ENCODE peak calls at places on chromosomes 11 and 22, in six cellular contexts. One of them, this sample, is unnamed. For H3K4me1, the result is how much of the 10 kb centered on the place peaks cover.

GRCh38 chr22:46143491-46144147 is 6.7 kb upstream of the PPARA start:
- DNase-seq in IMR-90: no peak
- DNase-seq in H9: no peak
- DNase-seq in mesendoderm: no peak
- DNase-seq in neuronal stem cell: no peak
- DNase-seq in mesenchymal stem cell: no peak
- DNase-seq in this sample: no peak

GRCh38 chr11:68890490-68891231 is 13.0 kb downstream of the MRPL21 start:
- DNase-seq in IMR-90: peak
- DNase-seq in H9: no peak
- DNase-seq in mesendoderm: no peak
- DNase-seq in neuronal stem cell: no peak
- DNase-seq in mesenchymal stem cell: no peak
- DNase-seq in this sample: no peak

GRCh38 chr22:50717709-50718351 is 20.2 kb upstream of the ACR start:
- DNase-seq in IMR-90: no peak
- DNase-seq in H9: no peak
- DNase-seq in mesendoderm: no peak
- DNase-seq in neuronal stem cell: no peak
- DNase-seq in mesenchymal stem cell: no peak
- DNase-seq in this sample: no peak

GRCh38 chr22:26853071-26853470 is 195.7 kb downstream of the MIAT start:
- DNase-seq in IMR-90: no peak
- DNase-seq in H9: no peak
- DNase-seq in mesendoderm: no peak
- DNase-seq in neuronal stem cell: no peak
- DNase-seq in mesenchymal stem cell: no peak
- DNase-seq in this sample: no peak

GRCh38 chr11:68099474-68100405 is 21.4 kb downstream of the CHKA start:
- DNase-seq in IMR-90: no peak
- DNase-seq in H9: no peak
- DNase-seq in mesendoderm: peak
- DNase-seq in neuronal stem cell: no peak
- DNase-seq in mesenchymal stem cell: no peak
- DNase-seq in this sample: no peak

GRCh38 chr11:41201156-41201555 is 258.3 kb downstream of the LRRC4C start:
- DNase-seq in IMR-90: peak
- DNase-seq in H9: peak
- DNase-seq in mesendoderm: peak
- DNase-seq in neuronal stem cell: peak
- DNase-seq in mesenchymal stem cell: peak
- DNase-seq in this sample: peak

GRCh38 chr11:4103269-4103668 is 8.7 kb downstream of the RRM1 start:
- DNase-seq in IMR-90: no peak
- DNase-seq in H9: no peak
- DNase-seq in mesendoderm: no peak
- DNase-seq in neuronal stem cell: no peak
- DNase-seq in mesenchymal stem cell: no peak
- DNase-seq in this sample: no peak

GRCh38 chr11:126172596-126173038 is 38.8 kb downstream of the RPUSD4 start:
- DNase-seq in IMR-90: peak
- DNase-seq in H9: no peak
- DNase-seq in mesendoderm: no peak
- DNase-seq in neuronal stem cell: no peak
- DNase-seq in mesenchymal stem cell: peak
- DNase-seq in this sample: no peak

GRCh38 chr11:70528046-70528793 is 129.9 kb downstream of the CTTN start:
- DNase-seq in IMR-90: no peak
- DNase-seq in H9: peak
- DNase-seq in mesendoderm: no peak
- DNase-seq in neuronal stem cell: no peak
- DNase-seq in mesenchymal stem cell: no peak
- DNase-seq in this sample: no peak

GRCh38 chr11:130121430-130121978 is 38.1 kb upstream of the ST14 start:
- DNase-seq in IMR-90: peak
- DNase-seq in H9: no peak
- DNase-seq in mesendoderm: no peak
- DNase-seq in neuronal stem cell: no peak
- DNase-seq in mesenchymal stem cell: peak
- DNase-seq in this sample: no peak

GRCh38 chr11:86749861-86750401 is 50.4 kb upstream of the PRSS23 start:
- DNase-seq in IMR-90: no peak
- DNase-seq in H9: no peak
- DNase-seq in mesendoderm: no peak
- DNase-seq in neuronal stem cell: no peak
- DNase-seq in mesenchymal stem cell: peak
- DNase-seq in this sample: no peak

GRCh38 chr11:67267188-67268035 is 1.1 kb downstream of the GRK2 start:
- DNase-seq in IMR-90: no peak
- DNase-seq in H9: no peak
- DNase-seq in mesendoderm: no peak
- DNase-seq in neuronal stem cell: no peak
- DNase-seq in mesenchymal stem cell: no peak
- DNase-seq in this sample: no peak

GRCh38 chr11:57680552-57680874 is 12.6 kb downstream of the ZDHHC5 start:
- DNase-seq in IMR-90: peak
- DNase-seq in H9: no peak
- DNase-seq in mesendoderm: no peak
- DNase-seq in neuronal stem cell: no peak
- DNase-seq in mesenchymal stem cell: peak
- DNase-seq in this sample: no peak

GRCh38 chr22:30246962-30247376 is 410 bp upstream of the LIF start:
- DNase-seq in IMR-90: no peak
- DNase-seq in H9: no peak
- DNase-seq in mesendoderm: no peak
- DNase-seq in neuronal stem cell: no peak
- DNase-seq in mesenchymal stem cell: no peak
- DNase-seq in this sample: no peak

GRCh38 chr11:75160328-75160757 is 9.4 kb downstream of the SLCO2B1 start:
- DNase-seq in IMR-90: no peak
- DNase-seq in H9: no peak
- DNase-seq in mesendoderm: no peak
- DNase-seq in neuronal stem cell: no peak
- DNase-seq in mesenchymal stem cell: no peak
- DNase-seq in this sample: no peak

GRCh38 chr22:21984793-21985192 is 2.2 kb upstream of the TOP3B start:
- DNase-seq in IMR-90: peak
- DNase-seq in H9: peak
- DNase-seq in mesendoderm: peak
- DNase-seq in neuronal stem cell: peak
- DNase-seq in mesenchymal stem cell: peak
- DNase-seq in this sample: peak

GRCh38 chr11:103602846-103603245 is 433.6 kb upstream of the DDI1 start:
- DNase-seq in IMR-90: no peak
- DNase-seq in H9: no peak
- DNase-seq in mesendoderm: peak
- DNase-seq in neuronal stem cell: no peak
- DNase-seq in mesenchymal stem cell: no peak
- DNase-seq in this sample: no peak

GRCh38 chr11:3368199-3368598 is 10.7 kb downstream of the ZNF195 start:
- DNase-seq in IMR-90: no peak
- DNase-seq in H9: no peak
- DNase-seq in mesendoderm: no peak
- DNase-seq in neuronal stem cell: no peak
- DNase-seq in mesenchymal stem cell: no peak
- DNase-seq in this sample: no peak

GRCh38 chr22:29202231-29203192 is 3.2 kb upstream of the EMID1 start:
- DNase-seq in IMR-90: peak
- DNase-seq in H9: peak
- DNase-seq in mesendoderm: peak
- DNase-seq in neuronal stem cell: no peak
- DNase-seq in mesenchymal stem cell: peak
- DNase-seq in this sample: no peak

GRCh38 chr22:31567196-31567595 is 70.9 kb downstream of the SFI1 start:
- DNase-seq in IMR-90: no peak
- DNase-seq in H9: no peak
- DNase-seq in mesendoderm: no peak
- DNase-seq in neuronal stem cell: no peak
- DNase-seq in mesenchymal stem cell: no peak
- DNase-seq in this sample: no peak

GRCh38 chr11:58564226-58564625 is 11.4 kb downstream of the LPXN start:
- DNase-seq in IMR-90: no peak
- DNase-seq in H9: no peak
- DNase-seq in mesendoderm: no peak
- DNase-seq in neuronal stem cell: no peak
- DNase-seq in mesenchymal stem cell: no peak
- DNase-seq in this sample: no peak

GRCh38 chr11:10382518-10382917 is 72.5 kb upstream of the AMPD3 start:
- DNase-seq in IMR-90: no peak
- DNase-seq in H9: peak
- DNase-seq in mesendoderm: peak
- DNase-seq in neuronal stem cell: no peak
- DNase-seq in mesenchymal stem cell: no peak
- DNase-seq in this sample: peak

GRCh38 chr11:64275841-64276240 is 8.6 kb downstream of the BAD start:
- DNase-seq in IMR-90: no peak
- DNase-seq in H9: no peak
- DNase-seq in mesendoderm: no peak
- DNase-seq in neuronal stem cell: no peak
- DNase-seq in mesenchymal stem cell: no peak
- DNase-seq in this sample: no peak

GRCh38 chr11:64276653-64277431 is 7.6 kb downstream of the BAD start:
- DNase-seq in IMR-90: no peak
- DNase-seq in H9: no peak
- DNase-seq in mesendoderm: no peak
- DNase-seq in neuronal stem cell: no peak
- DNase-seq in mesenchymal stem cell: no peak
- DNase-seq in this sample: no peak

GRCh38 chr11:64281957-64282770 is 2.3 kb downstream of the BAD start:
- DNase-seq in IMR-90: no peak
- DNase-seq in H9: no peak
- DNase-seq in mesendoderm: no peak
- DNase-seq in neuronal stem cell: no peak
- DNase-seq in mesenchymal stem cell: no peak
- DNase-seq in this sample: no peak

GRCh38 chr11:64275031-64275800 is 9.2 kb downstream of the BAD start:
- DNase-seq in IMR-90: no peak
- DNase-seq in H9: no peak
- DNase-seq in mesendoderm: no peak
- DNase-seq in neuronal stem cell: no peak
- DNase-seq in mesenchymal stem cell: no peak
- DNase-seq in this sample: no peak

GRCh38 chr11:64278576-64279190 is 5.8 kb downstream of the BAD start:
- DNase-seq in IMR-90: no peak
- DNase-seq in H9: no peak
- DNase-seq in mesendoderm: no peak
- DNase-seq in neuronal stem cell: no peak
- DNase-seq in mesenchymal stem cell: no peak
- DNase-seq in this sample: no peak
- H3K4me1 ChIP-seq in IMR-90: under half
- H3K4me1 ChIP-seq in H9: under half
- H3K4me1 ChIP-seq in mesendoderm: under half
- H3K4me1 ChIP-seq in neuronal stem cell: under half
- H3K4me1 ChIP-seq in mesenchymal stem cell: under half
- H3K4me1 ChIP-seq in this sample: under half

DNA sequence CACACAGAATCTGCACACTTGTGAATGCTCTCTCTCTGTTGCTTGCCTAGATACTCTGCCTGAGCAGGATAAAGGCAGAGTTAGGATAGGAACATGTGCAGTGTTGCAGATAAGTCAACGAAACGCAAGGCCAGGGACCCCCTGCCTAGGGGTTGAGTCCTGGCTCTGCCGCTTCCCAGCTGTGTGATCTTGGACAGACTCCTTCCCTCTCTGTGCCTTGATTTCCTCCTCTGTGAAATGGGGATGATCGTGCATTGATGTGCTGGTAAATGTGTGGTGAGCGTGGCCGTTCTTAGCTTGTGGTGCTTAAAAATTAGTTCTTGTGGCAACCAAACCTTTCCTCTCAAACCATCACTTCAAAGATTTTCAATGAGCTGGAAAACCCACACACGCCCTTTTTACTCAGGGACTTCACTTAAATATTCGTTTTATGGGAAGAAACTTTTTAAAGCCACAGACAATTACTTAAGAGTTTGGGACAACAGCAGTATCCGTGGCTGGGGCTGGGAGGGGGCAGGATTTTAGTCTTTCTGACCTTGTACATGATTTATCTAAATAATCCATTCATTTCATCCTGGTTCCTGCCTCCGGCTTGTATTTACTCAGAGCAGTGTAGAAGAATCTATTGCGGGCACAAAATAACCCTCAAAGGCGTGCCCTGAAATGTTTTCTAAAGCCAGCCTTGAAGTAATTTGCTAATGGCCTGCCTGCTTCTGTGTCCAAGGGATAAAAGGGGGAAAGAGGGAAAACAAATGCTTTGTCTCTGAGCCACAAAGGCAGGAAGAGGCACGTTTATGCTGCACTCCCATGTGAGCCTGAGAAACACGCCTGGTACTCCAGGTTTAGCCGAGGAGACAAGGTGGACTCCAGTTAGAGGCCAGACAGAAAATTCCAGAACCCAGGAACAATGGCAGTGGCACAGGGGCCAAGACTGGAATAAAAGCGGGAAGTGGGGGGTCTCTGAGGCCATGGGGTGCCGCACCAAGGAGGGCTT is 85.0 kb upstream of the CRYBB3 start:
- DNase-seq in IMR-90: no peak
- DNase-seq in H9: no peak
- DNase-seq in mesendoderm: no peak
- DNase-seq in neuronal stem cell: no peak
- DNase-seq in mesenchymal stem cell: no peak
- DNase-seq in this sample: no peak
- H3K23ac ChIP-seq in IMR-90: no peak
- H3K23ac ChIP-seq in H9: no peak
- H3K23ac ChIP-seq in mesendoderm: no peak
- H3K23ac ChIP-seq in neuronal stem cell: no peak
- H3K23ac ChIP-seq in mesenchymal stem cell: no peak
- H3K23ac ChIP-seq in this sample: no peak

GRCh38 chr22:27866136-27867091 is 52.6 kb downstream of the PITPNB start:
- DNase-seq in IMR-90: peak
- DNase-seq in H9: no peak
- DNase-seq in mesendoderm: no peak
- DNase-seq in neuronal stem cell: no peak
- DNase-seq in mesenchymal stem cell: peak
- DNase-seq in this sample: no peak
- H3K4me1 ChIP-seq in IMR-90: under half
- H3K4me1 ChIP-seq in H9: under half
- H3K4me1 ChIP-seq in mesendoderm: under half
- H3K4me1 ChIP-seq in neuronal stem cell: under half
- H3K4me1 ChIP-seq in mesenchymal stem cell: under half
- H3K4me1 ChIP-seq in this sample: under half

DNA sequence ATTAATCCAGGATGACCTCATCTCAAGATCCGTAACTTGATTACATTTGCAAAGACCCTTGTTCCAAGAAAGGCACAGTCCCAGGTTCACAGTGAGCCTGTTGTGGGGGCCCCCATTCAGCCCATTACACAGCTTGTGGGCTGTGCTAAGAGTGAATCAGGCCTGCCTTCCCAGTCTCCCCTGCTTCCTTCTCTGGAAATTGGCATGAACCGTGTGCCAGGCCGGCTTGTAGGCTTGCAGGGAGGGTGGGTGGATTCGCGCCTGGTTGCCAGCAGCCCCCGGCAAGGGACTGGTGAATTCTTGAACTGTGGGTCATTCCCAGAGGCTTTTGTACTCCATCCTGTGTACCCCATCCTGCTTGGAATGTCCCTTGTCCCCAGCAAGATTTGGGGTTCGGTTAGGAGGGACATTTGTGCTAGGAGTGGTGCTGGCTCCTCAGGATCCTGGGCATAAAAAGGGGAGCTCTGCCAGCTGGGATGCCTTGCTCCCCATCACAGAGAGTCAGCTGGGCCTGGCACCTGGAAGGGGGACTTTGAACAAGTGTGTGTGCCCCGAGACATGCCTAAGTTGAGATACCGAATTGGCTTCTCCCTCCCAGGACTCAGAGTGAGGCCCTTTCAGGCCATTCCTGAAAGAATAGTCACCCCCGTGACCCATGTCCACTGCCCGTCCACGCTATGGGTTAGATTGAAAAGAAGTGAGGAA is 818.2 kb downstream of the BRD1 start:
- DNase-seq in IMR-90: no peak
- DNase-seq in H9: peak
- DNase-seq in mesendoderm: no peak
- DNase-seq in neuronal stem cell: no peak
- DNase-seq in mesenchymal stem cell: no peak
- DNase-seq in this sample: peak
- H3K23ac ChIP-seq in IMR-90: no peak
- H3K23ac ChIP-seq in H9: no peak
- H3K23ac ChIP-seq in mesendoderm: no peak
- H3K23ac ChIP-seq in neuronal stem cell: no peak
- H3K23ac ChIP-seq in mesenchymal stem cell: no peak
- H3K23ac ChIP-seq in this sample: no peak

This sample was measured in H1.